ENCODE peak calls at places on chromosomes 13 and 19, in nine cellular contexts. One of them, this sample, is unnamed.

GRCh38 chr19:3115411-3115810 is 20.4 kb upstream of the GNA15 start:
- DNase-seq in stimulated activated CD8-positive, alpha-beta memory T cell treated with anti-CD3 and anti-CD28 coated beads, Interleukin-4, amount 100 ng/mL, for 1 hour: no peak
- DNase-seq in fibroblast of lung: no peak
- DNase-seq in IMR-90: no peak
- DNase-seq in T-helper 17 cell: no peak
- DNase-seq in amygdala: no peak
- DNase-seq in MCF 10A: no peak
- DNase-seq in head of caudate nucleus: no peak
- DNase-seq in activated naive CD4-positive, alpha-beta T cell treated with anti-CD3 and anti-CD28 coated beads, Interleukin-2, amount 10 ng/mL, durations not matched to agents 7 days and 5 days: no peak
- DNase-seq in this sample: no peak

GRCh38 chr19:19528721-19529490 is at the start of gene YJEFN3:
- DNase-seq in stimulated activated CD8-positive, alpha-beta memory T cell treated with anti-CD3 and anti-CD28 coated beads, Interleukin-4, amount 100 ng/mL, for 1 hour: no peak
- DNase-seq in fibroblast of lung: no peak
- DNase-seq in IMR-90: peak; percentile 19
- DNase-seq in T-helper 17 cell: no peak
- DNase-seq in amygdala: peak; percentile 55
- DNase-seq in MCF 10A: no peak
- DNase-seq in head of caudate nucleus: peak; percentile 85
- DNase-seq in activated naive CD4-positive, alpha-beta T cell treated with anti-CD3 and anti-CD28 coated beads, Interleukin-2, amount 10 ng/mL, durations not matched to agents 7 days and 5 days: no peak
- DNase-seq in this sample: peak; percentile 66

GRCh38 chr19:4649392-4650094 is 10.2 kb downstream of the TNFAIP8L1 start:
- DNase-seq in stimulated activated CD8-positive, alpha-beta memory T cell treated with anti-CD3 and anti-CD28 coated beads, Interleukin-4, amount 100 ng/mL, for 1 hour: no peak
- DNase-seq in fibroblast of lung: no peak
- DNase-seq in IMR-90: no peak
- DNase-seq in T-helper 17 cell: no peak
- DNase-seq in amygdala: no peak
- DNase-seq in MCF 10A: no peak
- DNase-seq in head of caudate nucleus: no peak
- DNase-seq in activated naive CD4-positive, alpha-beta T cell treated with anti-CD3 and anti-CD28 coated beads, Interleukin-2, amount 10 ng/mL, durations not matched to agents 7 days and 5 days: no peak
- DNase-seq in this sample: no peak

GRCh38 chr19:51501594-51502263 is at the start of gene SIGLEC12:
- DNase-seq in stimulated activated CD8-positive, alpha-beta memory T cell treated with anti-CD3 and anti-CD28 coated beads, Interleukin-4, amount 100 ng/mL, for 1 hour: no peak
- DNase-seq in fibroblast of lung: no peak
- DNase-seq in IMR-90: no peak
- DNase-seq in T-helper 17 cell: no peak
- DNase-seq in amygdala: no peak
- DNase-seq in MCF 10A: no peak
- DNase-seq in head of caudate nucleus: peak; percentile 38
- DNase-seq in activated naive CD4-positive, alpha-beta T cell treated with anti-CD3 and anti-CD28 coated beads, Interleukin-2, amount 10 ng/mL, durations not matched to agents 7 days and 5 days: peak; percentile 32
- DNase-seq in this sample: no peak

GRCh38 chr19:55538132-55538531 is 1.2 kb upstream of the SBK2 start:
- DNase-seq in stimulated activated CD8-positive, alpha-beta memory T cell treated with anti-CD3 and anti-CD28 coated beads, Interleukin-4, amount 100 ng/mL, for 1 hour: no peak
- DNase-seq in fibroblast of lung: no peak
- DNase-seq in IMR-90: no peak
- DNase-seq in T-helper 17 cell: no peak
- DNase-seq in amygdala: no peak
- DNase-seq in MCF 10A: no peak
- DNase-seq in head of caudate nucleus: no peak
- DNase-seq in activated naive CD4-positive, alpha-beta T cell treated with anti-CD3 and anti-CD28 coated beads, Interleukin-2, amount 10 ng/mL, durations not matched to agents 7 days and 5 days: no peak
- DNase-seq in this sample: no peak

GRCh38 chr13:26300140-26300539 is 46.2 kb downstream of the CDK8 start:
- DNase-seq in stimulated activated CD8-positive, alpha-beta memory T cell treated with anti-CD3 and anti-CD28 coated beads, Interleukin-4, amount 100 ng/mL, for 1 hour: no peak
- DNase-seq in fibroblast of lung: peak; percentile 32
- DNase-seq in IMR-90: peak; percentile 86
- DNase-seq in T-helper 17 cell: no peak
- DNase-seq in amygdala: no peak
- DNase-seq in MCF 10A: peak; percentile 52
- DNase-seq in head of caudate nucleus: no peak
- DNase-seq in activated naive CD4-positive, alpha-beta T cell treated with anti-CD3 and anti-CD28 coated beads, Interleukin-2, amount 10 ng/mL, durations not matched to agents 7 days and 5 days: no peak
- DNase-seq in this sample: no peak

GRCh38 chr13:108495686-108496363 is 133.6 kb upstream of the MYO16 start:
- DNase-seq in stimulated activated CD8-positive, alpha-beta memory T cell treated with anti-CD3 and anti-CD28 coated beads, Interleukin-4, amount 100 ng/mL, for 1 hour: no peak
- DNase-seq in fibroblast of lung: peak; percentile 16
- DNase-seq in IMR-90: no peak
- DNase-seq in T-helper 17 cell: no peak
- DNase-seq in amygdala: no peak
- DNase-seq in MCF 10A: no peak
- DNase-seq in head of caudate nucleus: no peak
- DNase-seq in activated naive CD4-positive, alpha-beta T cell treated with anti-CD3 and anti-CD28 coated beads, Interleukin-2, amount 10 ng/mL, durations not matched to agents 7 days and 5 days: no peak
- DNase-seq in this sample: peak; percentile 37

GRCh38 chr19:4624301-4624700 is 15.0 kb upstream of the TNFAIP8L1 start:
- DNase-seq in stimulated activated CD8-positive, alpha-beta memory T cell treated with anti-CD3 and anti-CD28 coated beads, Interleukin-4, amount 100 ng/mL, for 1 hour: no peak
- DNase-seq in fibroblast of lung: no peak
- DNase-seq in IMR-90: no peak
- DNase-seq in T-helper 17 cell: no peak
- DNase-seq in amygdala: no peak
- DNase-seq in MCF 10A: no peak
- DNase-seq in head of caudate nucleus: no peak
- DNase-seq in activated naive CD4-positive, alpha-beta T cell treated with anti-CD3 and anti-CD28 coated beads, Interleukin-2, amount 10 ng/mL, durations not matched to agents 7 days and 5 days: no peak
- DNase-seq in this sample: no peak

GRCh38 chr13:101415358-101416174 is 742 bp downstream of the NALCN start:
- DNase-seq in stimulated activated CD8-positive, alpha-beta memory T cell treated with anti-CD3 and anti-CD28 coated beads, Interleukin-4, amount 100 ng/mL, for 1 hour: no peak
- DNase-seq in fibroblast of lung: no peak
- DNase-seq in IMR-90: no peak
- DNase-seq in T-helper 17 cell: no peak
- DNase-seq in amygdala: no peak
- DNase-seq in MCF 10A: no peak
- DNase-seq in head of caudate nucleus: peak; percentile 37
- DNase-seq in activated naive CD4-positive, alpha-beta T cell treated with anti-CD3 and anti-CD28 coated beads, Interleukin-2, amount 10 ng/mL, durations not matched to agents 7 days and 5 days: no peak
- DNase-seq in this sample: peak; percentile 28

GRCh38 chr19:15265849-15266248 is 33.6 kb upstream of the EPHX3 start:
- DNase-seq in stimulated activated CD8-positive, alpha-beta memory T cell treated with anti-CD3 and anti-CD28 coated beads, Interleukin-4, amount 100 ng/mL, for 1 hour: no peak
- DNase-seq in fibroblast of lung: peak; percentile 99
- DNase-seq in IMR-90: peak; percentile 98
- DNase-seq in T-helper 17 cell: no peak
- DNase-seq in amygdala: peak; percentile 89
- DNase-seq in MCF 10A: peak; percentile 97
- DNase-seq in head of caudate nucleus: peak; percentile 92
- DNase-seq in activated naive CD4-positive, alpha-beta T cell treated with anti-CD3 and anti-CD28 coated beads, Interleukin-2, amount 10 ng/mL, durations not matched to agents 7 days and 5 days: no peak
- DNase-seq in this sample: no peak

GRCh38 chr19:11422163-11423068 is 3.3 kb upstream of the RGL3 start:
- DNase-seq in stimulated activated CD8-positive, alpha-beta memory T cell treated with anti-CD3 and anti-CD28 coated beads, Interleukin-4, amount 100 ng/mL, for 1 hour: peak; percentile 38
- DNase-seq in fibroblast of lung: peak; percentile 25
- DNase-seq in IMR-90: no peak
- DNase-seq in T-helper 17 cell: peak; percentile 43
- DNase-seq in amygdala: peak; percentile 21
- DNase-seq in MCF 10A: peak; percentile 45
- DNase-seq in head of caudate nucleus: peak; percentile 58
- DNase-seq in activated naive CD4-positive, alpha-beta T cell treated with anti-CD3 and anti-CD28 coated beads, Interleukin-2, amount 10 ng/mL, durations not matched to agents 7 days and 5 days: peak; percentile 84
- DNase-seq in this sample: peak; percentile 57

GRCh38 chr19:13986348-13986904 is 19.7 kb downstream of the RFX1 start:
- DNase-seq in stimulated activated CD8-positive, alpha-beta memory T cell treated with anti-CD3 and anti-CD28 coated beads, Interleukin-4, amount 100 ng/mL, for 1 hour: peak; percentile 99
- DNase-seq in fibroblast of lung: peak; percentile 55
- DNase-seq in IMR-90: peak; percentile 72
- DNase-seq in T-helper 17 cell: peak; percentile 97
- DNase-seq in amygdala: peak; percentile 40
- DNase-seq in MCF 10A: no peak
- DNase-seq in head of caudate nucleus: peak; percentile 68
- DNase-seq in activated naive CD4-positive, alpha-beta T cell treated with anti-CD3 and anti-CD28 coated beads, Interleukin-2, amount 10 ng/mL, durations not matched to agents 7 days and 5 days: peak; percentile 99
- DNase-seq in this sample: no peak

GRCh38 chr13:53242015-53242414 is 213.4 kb downstream of the OLFM4 start:
- DNase-seq in stimulated activated CD8-positive, alpha-beta memory T cell treated with anti-CD3 and anti-CD28 coated beads, Interleukin-4, amount 100 ng/mL, for 1 hour: no peak
- DNase-seq in fibroblast of lung: no peak
- DNase-seq in IMR-90: no peak
- DNase-seq in T-helper 17 cell: no peak
- DNase-seq in amygdala: no peak
- DNase-seq in MCF 10A: no peak
- DNase-seq in head of caudate nucleus: no peak
- DNase-seq in activated naive CD4-positive, alpha-beta T cell treated with anti-CD3 and anti-CD28 coated beads, Interleukin-2, amount 10 ng/mL, durations not matched to agents 7 days and 5 days: no peak
- DNase-seq in this sample: peak; percentile 75